ENCODE peak calls at places on chromosomes 6 and 20, in nine cellular contexts. B is testis; A is breast epithelium; Z is Ammon's horn; O is epithelial cell of prostate; W is COR-L47; C is naive thymus-derived CD8-positive, alpha-beta T cell; M is NCI-H1436; S is kidney tubule cell. I is an unnamed sample.
A peak's percentile ranks its signal among the peaks of the same experiment; 100 is the strongest.

GRCh38 chr6:142322504-142323198 is 20.8 kb downstream of the ADGRG6 start:
- DNase-seq in A (no peak), C (no peak), S (no peak), O (no peak), M (no peak), Z (no peak), W (no peak), B (no peak), I (no peak)

GRCh38 chr6:33926451-33926850 is 122.6 kb upstream of the MLN start:
- DNase-seq in B (peak; percentile 59), A (no peak), M (peak; percentile 56), W (peak; percentile 77), Z (no peak), C (no peak), O (no peak), S (no peak), I (no peak)

GRCh38 chr6:112241820-112242443 is 12.4 kb downstream of the LAMA4 start:
- DNase-seq in Z (no peak), B (no peak), M (no peak), C (no peak), W (no peak), A (no peak), S (no peak), O (no peak), I (no peak)

GRCh38 chr6:106377061-106377540 is 16.6 kb downstream of the CRYBG1 start:
- DNase-seq in O (no peak), W (no peak), B (no peak), A (no peak), M (no peak), S (peak; percentile 71), C (no peak), Z (peak; percentile 4), I (no peak)

GRCh38 chr6:47241742-47242482 is 67.8 kb downstream of the TNFRSF21 start:
- DNase-seq in M (no peak), S (peak; percentile 27), C (no peak), O (no peak), A (no peak), Z (no peak), W (no peak), B (no peak), I (peak; percentile 20)

GRCh38 chr6:43076093-43076927 is at the start of gene PTK7:
- DNase-seq in Z (peak; percentile 33), S (peak; percentile 55), A (peak; percentile 56), C (peak; percentile 18), B (peak; percentile 71), M (peak; percentile 87), W (peak; percentile 81), O (no peak), I (peak; percentile 70)

GRCh38 chr6:5532941-5533340 is 271.6 kb downstream of the FARS2 start:
- DNase-seq in Z (no peak), C (no peak), W (no peak), A (no peak), S (no peak), O (no peak), B (no peak), M (no peak), I (no peak)

GRCh38 chr6:144617231-144618199 is 332.4 kb downstream of the UTRN start:
- DNase-seq in M (no peak), A (no peak), O (no peak), W (no peak), Z (no peak), B (no peak), C (no peak), S (no peak), I (no peak)

GRCh38 chr20:57894522-57894921 is 184.7 kb upstream of the PMEPA1 start:
- DNase-seq in M (no peak), S (no peak), B (no peak), O (no peak), W (no peak), Z (no peak), C (no peak), A (no peak), I (no peak)

GRCh38 chr20:45892049-45892816 is 1.1 kb downstream of the CTSA start:
- DNase-seq in S (peak; percentile 65), B (peak; percentile 58), W (no peak), M (no peak), O (no peak), Z (no peak), C (no peak), A (no peak), I (no peak)

GRCh38 chr6:138005846-138006245 is 101.4 kb downstream of the PERP start:
- DNase-seq in O (no peak), Z (no peak), B (no peak), M (no peak), S (no peak), C (no peak), A (no peak), W (no peak), I (no peak)

GRCh38 chr20:58402827-58403226 is 13.8 kb downstream of the VAPB start:
- DNase-seq in S (no peak), C (no peak), O (no peak), M (no peak), B (no peak), Z (no peak), W (no peak), A (no peak), I (no peak)

GRCh38 chr20:37804584-37805566 is 98.1 kb upstream of the VSTM2L start:
- DNase-seq in C (no peak), M (no peak), O (no peak), S (no peak), A (no peak), W (no peak), Z (peak; percentile 56), B (peak; percentile 29), I (no peak)

I was measured in body of pancreas.